ENCODE peak calls at places on chromosomes 2 and 18, in four cellular contexts. F is B cell, E is AG09309, R is ovary. J is an unnamed sample.

GRCh38 chr2:230153390-230153976 is 66.3 kb downstream of the SP110 start:
- DNase-seq in F (no peak), E (no peak), R (no peak), J (no peak)

GRCh38 chr18:75926811-75927210 is 499.3 kb upstream of the SMIM21 start:
- DNase-seq in F (no peak), E (no peak), R (no peak), J (peak)

GRCh38 chr2:10172033-10172865 is 49.7 kb downstream of the RRM2 start:
- DNase-seq in F (no peak), E (no peak), R (no peak), J (no peak)

GRCh38 chr2:179129574-179130238 is 79.8 kb upstream of the CCDC141 start:
- DNase-seq in F (peak), E (no peak), R (no peak), J (no peak)

GRCh38 chr2:42823744-42824453 is 31.5 kb upstream of the HAAO start:
- DNase-seq in F (no peak), E (no peak), R (no peak), J (no peak)

GRCh38 chr2:151619337-151619989 is 114.8 kb downstream of the NEB start:
- DNase-seq in F (peak), E (no peak), R (no peak), J (no peak)

GRCh38 chr2:10057231-10058107 is 14.1 kb downstream of the KLF11 start:
- DNase-seq in F (no peak), E (peak), R (peak), J (peak)

GRCh38 chr18:34932363-34932762 is 108.8 kb upstream of the MAPRE2 start:
- DNase-seq in F (no peak), E (no peak), R (no peak), J (no peak)

GRCh38 chr2:102451968-102452367 is 21.1 kb upstream of the SLC9A4 start:
- DNase-seq in F (no peak), E (no peak), R (no peak), J (no peak)

GRCh38 chr2:40311026-40311425 is 140.9 kb downstream of the SLC8A1 start:
- DNase-seq in F (no peak), E (no peak), R (no peak), J (no peak)

GRCh38 chr2:121810959-121811853 is 55.8 kb downstream of the TSN start:
- DNase-seq in F (peak), E (peak), R (peak), J (peak)

GRCh38 chr2:56369316-56369715 is 185.5 kb downstream of the CCDC85A start:
- DNase-seq in F (no peak), E (no peak), R (no peak), J (peak)

GRCh38 chr18:77995593-77995992 is 745.9 kb downstream of the GALR1 start:
- DNase-seq in F (no peak), E (no peak), R (no peak), J (no peak)

GRCh38 chr2:42808301-42808700 is 15.9 kb upstream of the HAAO start:
- DNase-seq in F (no peak), E (no peak), R (no peak), J (no peak)

GRCh38 chr2:105600949-105601708 is 143.6 kb upstream of the NCK2 start:
- DNase-seq in F (no peak), E (no peak), R (no peak), J (no peak)

GRCh38 chr2:229454934-229455631 is 184.0 kb upstream of the PID1 start:
- DNase-seq in F (no peak), E (peak), R (no peak), J (peak)

GRCh38 chr2:127014630-127015029 is 92.3 kb downstream of the BIN1 start:
- DNase-seq in F (no peak), E (peak), R (no peak), J (peak)

GRCh38 chr2:29879456-29879855 is 41.9 kb downstream of the ALK start:
- DNase-seq in F (no peak), E (no peak), R (no peak), J (no peak)

GRCh38 chr18:22691988-22692710 is 241.0 kb upstream of the RBBP8 start:
- DNase-seq in F (no peak), E (peak), R (no peak), J (peak)

GRCh38 chr2:227717687-227718567 is at the start of gene SLC19A3:
- DNase-seq in F (peak), E (peak), R (peak), J (peak)

GRCh38 chr2:238169021-238169707 is 10.4 kb downstream of the ERFE start:
- DNase-seq in F (no peak), E (peak), R (no peak), J (peak)

GRCh38 chr2:219175928-219176817 is 552 bp downstream of the CNPPD1 start:
- DNase-seq in F (peak), E (no peak), R (peak), J (no peak)
- TF ChIP-seq CTCF in F (no peak), E (peak), R (no peak), J (no peak)

GRCh38 chr2:28566441-28567075 is 70.7 kb downstream of the PLB1 start:
- DNase-seq in F (peak), E (peak), R (peak), J (peak)

GRCh38 chr2:28568533-28568932 is 72.7 kb downstream of the PLB1 start:
- DNase-seq in F (no peak), E (no peak), R (no peak), J (no peak)

GRCh38 chr2:28565720-28566295 is 69.9 kb downstream of the PLB1 start:
- DNase-seq in F (no peak), E (no peak), R (no peak), J (no peak)

GRCh38 chr2:28565033-28565432 is 69.2 kb downstream of the PLB1 start:
- DNase-seq in F (no peak), E (no peak), R (no peak), J (no peak)

GRCh38 chr2:28567076-28567471 is 71.2 kb downstream of the PLB1 start:
- DNase-seq in F (no peak), E (no peak), R (no peak), J (no peak)
- TF ChIP-seq CTCF in F (peak), E (no peak), R (no peak), J (no peak)

DNA sequence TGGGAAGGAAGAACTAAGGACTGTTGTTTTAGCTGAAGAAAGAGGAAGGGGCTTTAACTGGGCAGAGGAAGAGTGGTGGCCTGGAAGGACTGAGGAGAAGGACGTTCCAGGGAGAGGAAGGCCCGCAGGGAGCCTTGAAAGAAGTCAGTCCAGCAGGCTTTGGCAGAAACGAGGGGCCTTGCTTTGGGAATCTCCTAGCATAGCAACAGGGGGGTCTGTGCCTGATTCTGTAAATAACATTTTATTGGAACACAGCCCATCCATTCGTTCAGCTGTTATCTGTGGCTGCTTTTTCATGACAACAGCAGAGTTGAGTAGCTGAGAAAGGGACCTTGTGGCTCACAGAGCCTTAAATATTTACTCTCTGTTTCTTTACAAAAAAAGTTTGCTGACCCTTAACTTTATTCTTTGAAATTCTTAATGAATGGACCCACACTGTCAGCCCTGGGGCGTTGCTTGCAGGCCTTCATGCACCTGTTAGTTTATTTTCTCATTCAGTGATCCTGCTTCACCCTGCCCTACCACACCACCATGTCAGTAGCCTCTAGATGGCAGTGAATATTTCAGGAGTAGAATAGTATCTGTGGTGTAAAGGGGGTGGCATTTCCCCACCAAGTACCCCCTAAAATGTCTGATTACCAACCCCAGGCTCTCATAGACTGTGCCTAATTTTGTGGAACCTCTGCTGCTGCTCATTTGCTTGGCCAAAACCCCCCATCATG is 60.9 kb downstream of the MGAT5 start:
- DNase-seq in F (no peak), E (no peak), R (no peak), J (no peak)
- TF ChIP-seq CTCF in F (no peak), E (no peak), R (no peak), J (no peak)

DNA sequence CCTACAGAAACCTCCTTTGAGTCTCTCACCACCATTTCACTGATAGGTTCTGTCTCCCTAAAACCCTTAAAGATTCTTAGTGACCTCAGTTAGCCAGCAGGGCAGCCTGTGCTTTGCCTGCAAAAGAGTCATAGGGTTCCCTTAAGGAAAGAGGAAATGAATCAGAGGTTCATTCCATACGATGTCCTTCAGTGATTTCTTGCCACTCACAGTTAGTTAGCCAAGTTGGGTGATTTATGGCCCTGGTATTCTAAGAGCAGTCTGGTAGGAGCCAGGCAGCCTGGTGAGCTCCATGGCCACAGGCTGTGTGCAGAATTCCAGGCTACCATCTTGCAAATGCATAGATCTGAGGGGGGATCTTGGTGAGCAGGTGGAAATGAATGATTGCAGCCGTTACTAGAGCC is 18.7 kb upstream of the CCBE1 start:
- DNase-seq in F (no peak), E (peak), R (no peak), J (peak)
- TF ChIP-seq CTCF in F (no peak), E (peak), R (no peak), J (peak)

GRCh38 chr2:66000888-66001287 is 434.0 kb upstream of the MEIS1 start:
- DNase-seq in F (no peak), E (no peak), R (no peak), J (no peak)

GRCh38 chr2:65999103-65999502 is 435.8 kb upstream of the MEIS1 start:
- DNase-seq in F (no peak), E (no peak), R (no peak), J (no peak)

GRCh38 chr2:65997941-65998340 is 437.0 kb upstream of the MEIS1 start:
- DNase-seq in F (no peak), E (no peak), R (no peak), J (no peak)

GRCh38 chr2:66001538-66001937 is 433.4 kb upstream of the MEIS1 start:
- DNase-seq in F (no peak), E (no peak), R (no peak), J (no peak)

DNA sequence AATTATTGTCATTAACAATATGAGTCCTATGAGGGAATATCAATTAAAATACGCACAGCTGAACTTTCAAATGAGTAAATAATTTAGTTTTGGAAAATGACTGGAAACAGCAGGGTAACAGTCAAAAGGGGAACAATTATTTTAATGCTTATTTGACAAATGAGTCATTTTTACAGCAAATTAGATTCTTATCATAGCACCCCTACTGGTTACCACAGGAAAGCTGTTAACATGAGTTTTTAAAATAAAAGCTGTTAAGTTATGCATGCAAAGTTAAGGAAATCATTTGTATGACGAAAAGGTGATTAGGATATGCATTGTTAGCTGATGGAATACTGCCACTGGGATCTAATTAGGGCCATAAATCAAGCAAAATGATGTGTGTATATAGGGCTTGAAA is 435.1 kb upstream of the MEIS1 start:
- DNase-seq in F (no peak), E (no peak), R (no peak), J (no peak)
- TF ChIP-seq CTCF in F (no peak), E (peak), R (no peak), J (no peak)